ENCODE peak calls at places on chromosomes 7 and 10, in six cellular contexts. T is sciatic nerve; C is T-helper 1 cell; G is endodermal cell; D is CD8-positive, alpha-beta T cell; K is H54. Z is an unnamed sample.

GRCh38 chr7:157529768-157530560 is 193.2 kb downstream of the DNAJB6 start:
- DNase-seq in T (peak), C (no peak), G (peak), D (no peak), K (no peak), Z (no peak)

GRCh38 chr7:17062433-17063383 is 180.9 kb upstream of the AGR3 start:
- DNase-seq in T (no peak), C (no peak), G (no peak), D (no peak), K (no peak), Z (no peak)

GRCh38 chr7:142104550-142105527 is 6.7 kb upstream of the MGAM2 start:
- DNase-seq in T (no peak), C (no peak), G (no peak), D (no peak), K (no peak), Z (no peak)

GRCh38 chr10:46558141-46558410 is 1.6 kb upstream of the GPRIN2 start:
- DNase-seq in T (no peak), C (no peak), G (no peak), D (no peak), K (no peak), Z (no peak)

GRCh38 chr7:1512781-1513656 is 8.8 kb upstream of the INTS1 start:
- DNase-seq in T (peak), C (no peak), G (no peak), D (peak), K (peak), Z (peak)

GRCh38 chr10:103691267-103691666 is 164.1 kb downstream of the SH3PXD2A start:
- DNase-seq in T (no peak), C (no peak), G (no peak), D (no peak), K (no peak), Z (no peak)

GRCh38 chr7:46759711-46760480 is 822.0 kb downstream of the TNS3 start:
- DNase-seq in T (no peak), C (no peak), G (no peak), D (no peak), K (no peak), Z (no peak)

GRCh38 chr10:70742537-70743429 is 42.4 kb downstream of the TBATA start:
- DNase-seq in T (peak), C (no peak), G (no peak), D (no peak), K (no peak), Z (no peak)

GRCh38 chr10:56551037-56551436 is 190.0 kb upstream of the ZWINT start:
- DNase-seq in T (no peak), C (no peak), G (no peak), D (no peak), K (no peak), Z (no peak)

GRCh38 chr7:12518920-12519681 is 51.4 kb upstream of the SCIN start:
- DNase-seq in T (no peak), C (no peak), G (peak), D (no peak), K (peak), Z (no peak)

GRCh38 chr7:41701542-41701941 is 1.3 kb downstream of the INHBA start:
- DNase-seq in T (no peak), C (no peak), G (no peak), D (no peak), K (no peak), Z (no peak)

GRCh38 chr7:18445483-18445882 is 50.1 kb upstream of the HDAC9 start:
- DNase-seq in T (no peak), C (no peak), G (no peak), D (no peak), K (no peak), Z (no peak)

GRCh38 chr7:88344956-88345832 is 38.5 kb upstream of the STEAP4 start:
- DNase-seq in T (peak), C (no peak), G (peak), D (no peak), K (no peak), Z (no peak)

GRCh38 chr7:85237721-85238120 is 50.9 kb upstream of the SEMA3D start:
- DNase-seq in T (no peak), C (no peak), G (no peak), D (no peak), K (no peak), Z (no peak)

GRCh38 chr7:83011954-83012353 is 150.7 kb downstream of the PCLO start:
- DNase-seq in T (no peak), C (no peak), G (no peak), D (no peak), K (no peak), Z (no peak)

GRCh38 chr10:24349379-24350110 is 140.6 kb downstream of the KIAA1217 start:
- DNase-seq in T (no peak), C (no peak), G (no peak), D (no peak), K (no peak), Z (no peak)

GRCh38 chr7:139731802-139732470 is 45.9 kb downstream of the HIPK2 start:
- DNase-seq in T (peak), C (no peak), G (peak), D (no peak), K (peak), Z (no peak)

GRCh38 chr10:79936625-79937255 is 12.2 kb downstream of the SFTPD start:
- DNase-seq in T (no peak), C (no peak), G (no peak), D (no peak), K (no peak), Z (no peak)

GRCh38 chr10:85602306-85602705 is 764.3 kb downstream of the GRID1 start:
- DNase-seq in T (no peak), C (no peak), G (peak), D (no peak), K (no peak), Z (no peak)

Z was measured in stimulated activated naive CD4-positive, alpha-beta T cell.